ENCODE peak calls at places on chromosome 9, in nine cellular contexts. F is caudate nucleus; I is astrocyte; E is GM23338; U is GM23248; C is H1; X is CD4-positive, CD25-positive, alpha-beta regulatory T cell; B is IMR-90; H is cardiac muscle cell. Y is an unnamed sample.

GRCh38 chr9:108844391-108844790 is 11.4 kb downstream of the ACTL7B start:
- DNase-seq in X (no peak), F (no peak), U (no peak), I (no peak), H (no peak), E (no peak), B (no peak), C (no peak), Y (no peak)

GRCh38 chr9:91023741-91024140 is 222.1 kb downstream of the SYK start:
- DNase-seq in X (no peak), F (no peak), E (peak), B (no peak), C (no peak), U (no peak), H (no peak), I (no peak), Y (no peak)

GRCh38 chr9:134319306-134320194 is 6.7 kb upstream of the RXRA start:
- DNase-seq in H (no peak), E (no peak), U (no peak), F (no peak), C (no peak), B (no peak), I (no peak), X (no peak), Y (no peak)

GRCh38 chr9:84779892-84780291 is 110.4 kb downstream of the NTRK2 start:
- DNase-seq in F (no peak), C (no peak), H (no peak), X (no peak), U (peak), E (no peak), I (no peak), B (no peak), Y (no peak)

GRCh38 chr9:27599102-27599501 is 25.8 kb upstream of the C9orf72 start:
- DNase-seq in H (no peak), U (no peak), X (no peak), C (no peak), B (no peak), E (no peak), I (no peak), F (no peak), Y (no peak)

GRCh38 chr9:131715906-131716305 is 24.0 kb downstream of the RAPGEF1 start:
- DNase-seq in U (peak), E (no peak), X (no peak), H (no peak), B (no peak), F (no peak), C (no peak), I (no peak), Y (no peak)

GRCh38 chr9:124660341-124660801 is 110.7 kb downstream of the NR6A1 start:
- DNase-seq in F (peak), E (peak), B (peak), I (peak), X (peak), C (no peak), H (peak), U (peak), Y (no peak)

GRCh38 chr9:132026932-132027585 is 52.6 kb downstream of the MED27 start:
- DNase-seq in E (peak), B (peak), F (no peak), X (no peak), H (no peak), I (peak), C (peak), U (peak), Y (no peak)

GRCh38 chr9:132506907-132507669 is 75.3 kb upstream of the BARHL1 start:
- DNase-seq in E (no peak), C (no peak), I (no peak), U (no peak), F (no peak), H (no peak), B (no peak), X (no peak), Y (no peak)

GRCh38 chr9:87551692-87552303 is 54.1 kb downstream of the DAPK1 start:
- DNase-seq in B (no peak), E (peak), X (no peak), C (no peak), H (peak), F (no peak), I (no peak), U (no peak), Y (no peak)

GRCh38 chr9:107174441-107174840 is 108.6 kb upstream of the RAD23B start:
- DNase-seq in E (no peak), F (no peak), I (peak), B (no peak), X (no peak), C (no peak), U (peak), H (no peak), Y (no peak)

GRCh38 chr9:132214027-132214622 is 52.3 kb downstream of the NTNG2 start:
- DNase-seq in E (peak), I (peak), H (peak), B (peak), F (peak), U (peak), X (no peak), C (no peak), Y (no peak)

GRCh38 chr9:91879231-91879630 is 70.8 kb downstream of the ROR2 start:
- DNase-seq in B (no peak), E (no peak), C (no peak), H (no peak), X (no peak), U (no peak), I (no peak), F (no peak), Y (no peak)

GRCh38 chr9:89639367-89639795 is 34.6 kb downstream of the GADD45G start:
- DNase-seq in F (no peak), X (no peak), B (no peak), U (peak), E (peak), C (no peak), H (no peak), I (no peak), Y (no peak)

GRCh38 chr9:130192600-130192999 is 20.4 kb downstream of the NCS1 start:
- DNase-seq in X (no peak), F (no peak), I (no peak), E (no peak), U (no peak), B (no peak), C (no peak), H (no peak), Y (no peak)

GRCh38 chr9:89418112-89418872 is 79.6 kb downstream of the SEMA4D start:
- DNase-seq in X (peak), C (no peak), U (no peak), B (no peak), H (no peak), E (no peak), F (no peak), I (no peak), Y (no peak)

GRCh38 chr9:84860423-84861115 is 191.0 kb downstream of the NTRK2 start:
- DNase-seq in X (no peak), C (no peak), H (no peak), E (no peak), F (no peak), B (no peak), I (peak), U (no peak), Y (no peak)

GRCh38 chr9:136663311-136663679 is 579 bp downstream of the EGFL7 start:
- DNase-seq in U (no peak), X (no peak), H (no peak), C (no peak), B (no peak), I (no peak), F (no peak), E (no peak), Y (no peak)
- H3K27ac ChIP-seq in U (no peak), X (no peak), H (no peak), C (no peak), B (no peak), I (no peak), F (peak), E (no peak), Y (no peak)

GRCh38 chr9:114908104-114908621 is 22.2 kb downstream of the TNFSF8 start:
- DNase-seq in C (peak), E (no peak), X (peak), I (peak), F (no peak), U (peak), H (no peak), B (peak), Y (no peak)
- H3K27ac ChIP-seq in C (no peak), E (no peak), X (no peak), I (no peak), F (no peak), U (no peak), H (no peak), B (no peak), Y (peak)

GRCh38 chr9:98880311-98881015 is 63.2 kb upstream of the COL15A1 start:
- DNase-seq in F (no peak), E (no peak), X (no peak), B (no peak), I (no peak), H (no peak), C (no peak), U (no peak), Y (no peak)

GRCh38 chr9:98881356-98881755 is 62.4 kb upstream of the COL15A1 start:
- DNase-seq in E (no peak), X (no peak), I (no peak), F (no peak), U (no peak), H (no peak), B (no peak), C (no peak), Y (no peak)

GRCh38 chr9:98881836-98882568 is 61.7 kb upstream of the COL15A1 start:
- DNase-seq in F (no peak), U (peak), C (no peak), H (no peak), X (no peak), B (no peak), I (no peak), E (no peak), Y (no peak)

GRCh38 chr9:98884849-98885248 is 58.9 kb upstream of the COL15A1 start:
- DNase-seq in H (no peak), I (no peak), U (no peak), B (no peak), C (no peak), X (no peak), F (no peak), E (no peak), Y (no peak)

DNA sequence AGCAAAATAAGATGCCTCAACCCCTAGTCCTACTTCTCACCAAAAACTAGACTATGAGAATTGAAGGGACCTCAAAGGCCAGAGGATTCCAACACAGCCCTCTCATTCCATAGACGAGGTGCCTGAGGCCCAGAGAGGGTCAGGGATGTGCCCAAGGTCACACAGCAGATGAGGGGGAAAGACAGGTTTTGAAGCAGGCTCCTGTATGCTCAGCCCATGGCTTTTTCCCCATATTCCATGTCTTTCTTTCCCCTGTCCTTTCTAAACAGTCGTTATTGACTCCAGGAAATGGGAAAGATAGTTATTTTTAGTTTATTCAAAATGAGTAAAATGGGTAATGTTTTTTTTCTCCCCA is 61.2 kb upstream of the COL15A1 start:
- DNase-seq in C (no peak), F (no peak), H (no peak), I (no peak), U (no peak), E (no peak), X (no peak), B (no peak), Y (no peak)
- H3K27ac ChIP-seq in C (no peak), F (no peak), H (no peak), I (no peak), U (peak), E (no peak), X (no peak), B (no peak), Y (no peak)

GRCh38 chr9:9750719-9751118 is 862.1 kb downstream of the PTPRD start:
- DNase-seq in E (no peak), I (no peak), C (no peak), F (no peak), B (no peak), X (no peak), H (no peak), U (no peak), Y (peak)

GRCh38 chr9:9751996-9752395 is 860.8 kb downstream of the PTPRD start:
- DNase-seq in B (no peak), I (no peak), X (no peak), F (no peak), E (no peak), U (no peak), C (no peak), H (no peak), Y (no peak)

GRCh38 chr9:9754186-9754585 is 858.6 kb downstream of the PTPRD start:
- DNase-seq in E (no peak), X (no peak), B (no peak), I (peak), H (no peak), F (no peak), C (no peak), U (no peak), Y (no peak)

GRCh38 chr9:9753266-9753665 is 859.5 kb downstream of the PTPRD start:
- DNase-seq in U (no peak), B (no peak), F (no peak), H (no peak), X (no peak), C (no peak), E (no peak), I (no peak), Y (no peak)

DNA sequence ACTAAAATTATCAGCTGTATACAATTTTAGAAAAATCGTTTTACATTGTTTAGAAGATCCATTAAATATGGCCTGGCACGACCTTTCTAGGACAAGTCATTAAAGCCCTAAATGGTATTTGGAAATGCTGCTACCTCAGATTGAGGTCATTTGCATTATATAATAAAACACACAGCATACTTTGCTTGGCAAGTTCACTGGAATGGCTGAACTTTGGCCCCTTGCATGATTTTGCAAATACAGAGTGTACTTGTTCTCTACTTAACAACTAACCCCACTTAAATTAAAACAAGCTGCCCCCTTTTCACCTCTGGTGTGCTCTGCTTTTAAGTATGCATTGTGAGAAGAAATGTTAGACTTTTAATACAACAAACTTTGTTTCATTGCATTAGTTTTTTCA is 860.1 kb downstream of the PTPRD start:
- DNase-seq in B (no peak), I (no peak), U (no peak), X (no peak), E (no peak), F (no peak), H (no peak), C (no peak), Y (peak)
- H3K27ac ChIP-seq in B (no peak), I (no peak), U (no peak), X (no peak), E (no peak), F (no peak), H (no peak), C (no peak), Y (no peak)